ENCODE peak calls at places on chromosomes 5 and 9, in six cellular contexts. One of them, this sample, is unnamed.

GRCh38 chr5:179467441-179467840 is 82.9 kb upstream of the RUFY1 start:
- DNase-seq in lung: no peak
- DNase-seq in esophagus squamous epithelium: no peak
- DNase-seq in left lung: no peak
- DNase-seq in spleen: no peak
- DNase-seq in hepatocyte: no peak
- DNase-seq in this sample: no peak

GRCh38 chr9:37187713-37188439 is 67.5 kb downstream of the ZCCHC7 start:
- DNase-seq in lung: no peak
- DNase-seq in esophagus squamous epithelium: no peak
- DNase-seq in left lung: no peak
- DNase-seq in spleen: no peak
- DNase-seq in hepatocyte: no peak
- DNase-seq in this sample: peak

GRCh38 chr5:67014957-67015400 is 181.6 kb downstream of the CD180 start:
- DNase-seq in lung: no peak
- DNase-seq in esophagus squamous epithelium: no peak
- DNase-seq in left lung: no peak
- DNase-seq in spleen: no peak
- DNase-seq in hepatocyte: no peak
- DNase-seq in this sample: no peak

GRCh38 chr9:122143296-122143695 is 16.3 kb downstream of the NDUFA8 start:
- DNase-seq in lung: no peak
- DNase-seq in esophagus squamous epithelium: no peak
- DNase-seq in left lung: no peak
- DNase-seq in spleen: no peak
- DNase-seq in hepatocyte: no peak
- DNase-seq in this sample: no peak

GRCh38 chr5:172156541-172156994 is 31.5 kb downstream of the STK10 start:
- DNase-seq in lung: no peak
- DNase-seq in esophagus squamous epithelium: no peak
- DNase-seq in left lung: no peak
- DNase-seq in spleen: peak
- DNase-seq in hepatocyte: no peak
- DNase-seq in this sample: no peak

GRCh38 chr5:14608169-14608568 is 26.6 kb downstream of the OTULINL start:
- DNase-seq in lung: no peak
- DNase-seq in esophagus squamous epithelium: no peak
- DNase-seq in left lung: no peak
- DNase-seq in spleen: no peak
- DNase-seq in hepatocyte: no peak
- DNase-seq in this sample: no peak

GRCh38 chr9:32292611-32293010 is 91.8 kb upstream of the ACO1 start:
- DNase-seq in lung: no peak
- DNase-seq in esophagus squamous epithelium: no peak
- DNase-seq in left lung: no peak
- DNase-seq in spleen: no peak
- DNase-seq in hepatocyte: no peak
- DNase-seq in this sample: no peak

GRCh38 chr9:81410201-81410600 is 279.1 kb downstream of the TLE1 start:
- DNase-seq in lung: no peak
- DNase-seq in esophagus squamous epithelium: no peak
- DNase-seq in left lung: no peak
- DNase-seq in spleen: no peak
- DNase-seq in hepatocyte: no peak
- DNase-seq in this sample: peak

GRCh38 chr5:95080456-95080855 is 204.4 kb downstream of the MCTP1 start:
- DNase-seq in lung: no peak
- DNase-seq in esophagus squamous epithelium: no peak
- DNase-seq in left lung: no peak
- DNase-seq in spleen: no peak
- DNase-seq in hepatocyte: no peak
- DNase-seq in this sample: no peak

GRCh38 chr5:74325866-74326265 is 314.7 kb downstream of the ENC1 start:
- DNase-seq in lung: no peak
- DNase-seq in esophagus squamous epithelium: no peak
- DNase-seq in left lung: no peak
- DNase-seq in spleen: no peak
- DNase-seq in hepatocyte: no peak
- DNase-seq in this sample: no peak

GRCh38 chr5:97009212-97009898 is 73.5 kb downstream of the LNPEP start:
- DNase-seq in lung: no peak
- DNase-seq in esophagus squamous epithelium: no peak
- DNase-seq in left lung: no peak
- DNase-seq in spleen: no peak
- DNase-seq in hepatocyte: no peak
- DNase-seq in this sample: no peak

GRCh38 chr5:124072570-124072969 is 560.6 kb downstream of the CSNK1G3 start:
- DNase-seq in lung: no peak
- DNase-seq in esophagus squamous epithelium: no peak
- DNase-seq in left lung: no peak
- DNase-seq in spleen: no peak
- DNase-seq in hepatocyte: no peak
- DNase-seq in this sample: no peak

GRCh38 chr9:34190996-34191892 is 12.4 kb downstream of the UBAP1 start:
- DNase-seq in lung: no peak
- DNase-seq in esophagus squamous epithelium: no peak
- DNase-seq in left lung: no peak
- DNase-seq in spleen: no peak
- DNase-seq in hepatocyte: peak
- DNase-seq in this sample: peak

GRCh38 chr9:127803507-127804352 is 1.0 kb downstream of the FPGS start:
- DNase-seq in lung: peak
- DNase-seq in esophagus squamous epithelium: no peak
- DNase-seq in left lung: peak
- DNase-seq in spleen: no peak
- DNase-seq in hepatocyte: no peak
- DNase-seq in this sample: peak

GRCh38 chr9:14926941-14927624 is 16.9 kb upstream of the FREM1 start:
- DNase-seq in lung: no peak
- DNase-seq in esophagus squamous epithelium: no peak
- DNase-seq in left lung: no peak
- DNase-seq in spleen: no peak
- DNase-seq in hepatocyte: no peak
- DNase-seq in this sample: no peak

GRCh38 chr9:4740623-4741364 is at the start of gene AK3:
- DNase-seq in lung: peak
- DNase-seq in esophagus squamous epithelium: peak
- DNase-seq in left lung: peak
- DNase-seq in spleen: peak
- DNase-seq in hepatocyte: peak
- DNase-seq in this sample: peak

GRCh38 chr5:151699071-151699901 is 12.6 kb upstream of the SPARC start:
- DNase-seq in lung: peak
- DNase-seq in esophagus squamous epithelium: no peak
- DNase-seq in left lung: no peak
- DNase-seq in spleen: no peak
- DNase-seq in hepatocyte: peak
- DNase-seq in this sample: peak

GRCh38 chr5:81344736-81345135 is 43.3 kb downstream of the ZCCHC9 start:
- DNase-seq in lung: no peak
- DNase-seq in esophagus squamous epithelium: no peak
- DNase-seq in left lung: no peak
- DNase-seq in spleen: no peak
- DNase-seq in hepatocyte: no peak
- DNase-seq in this sample: no peak

GRCh38 chr5:55427157-55427556 is 107.6 kb downstream of the PLPP1 start:
- DNase-seq in lung: no peak
- DNase-seq in esophagus squamous epithelium: no peak
- DNase-seq in left lung: no peak
- DNase-seq in spleen: no peak
- DNase-seq in hepatocyte: peak
- DNase-seq in this sample: peak

GRCh38 chr5:43110606-43111170 is 10.0 kb upstream of the ZNF131 start:
- DNase-seq in lung: no peak
- DNase-seq in esophagus squamous epithelium: no peak
- DNase-seq in left lung: no peak
- DNase-seq in spleen: no peak
- DNase-seq in hepatocyte: peak
- DNase-seq in this sample: no peak

GRCh38 chr9:89885156-89885555 is 280.3 kb downstream of the GADD45G start:
- DNase-seq in lung: no peak
- DNase-seq in esophagus squamous epithelium: no peak
- DNase-seq in left lung: no peak
- DNase-seq in spleen: peak
- DNase-seq in hepatocyte: no peak
- DNase-seq in this sample: no peak

GRCh38 chr5:103021310-103021709 is 98.6 kb downstream of the GIN1 start:
- DNase-seq in lung: no peak
- DNase-seq in esophagus squamous epithelium: no peak
- DNase-seq in left lung: no peak
- DNase-seq in spleen: no peak
- DNase-seq in hepatocyte: no peak
- DNase-seq in this sample: peak

GRCh38 chr9:115395511-115396021 is 277.6 kb upstream of the TNC start:
- DNase-seq in lung: no peak
- DNase-seq in esophagus squamous epithelium: no peak
- DNase-seq in left lung: no peak
- DNase-seq in spleen: no peak
- DNase-seq in hepatocyte: peak
- DNase-seq in this sample: no peak

GRCh38 chr5:138334867-138335447 is 3.1 kb upstream of the FAM53C start:
- DNase-seq in lung: no peak
- DNase-seq in esophagus squamous epithelium: no peak
- DNase-seq in left lung: no peak
- DNase-seq in spleen: no peak
- DNase-seq in hepatocyte: no peak
- DNase-seq in this sample: no peak

GRCh38 chr9:74521009-74521408 is 23.9 kb downstream of the RORB start:
- DNase-seq in lung: no peak
- DNase-seq in esophagus squamous epithelium: no peak
- DNase-seq in left lung: no peak
- DNase-seq in spleen: no peak
- DNase-seq in hepatocyte: no peak
- DNase-seq in this sample: peak

GRCh38 chr5:162154242-162154641 is 86.7 kb downstream of the GABRG2 start:
- DNase-seq in lung: no peak
- DNase-seq in esophagus squamous epithelium: no peak
- DNase-seq in left lung: no peak
- DNase-seq in spleen: no peak
- DNase-seq in hepatocyte: no peak
- DNase-seq in this sample: no peak

GRCh38 chr5:1856596-1857255 is 26.0 kb downstream of the IRX4 start:
- DNase-seq in lung: no peak
- DNase-seq in esophagus squamous epithelium: no peak
- DNase-seq in left lung: peak
- DNase-seq in spleen: no peak
- DNase-seq in hepatocyte: no peak
- DNase-seq in this sample: no peak

GRCh38 chr5:154501566-154501965 is 23.5 kb upstream of the HAND1 start:
- DNase-seq in lung: no peak
- DNase-seq in esophagus squamous epithelium: no peak
- DNase-seq in left lung: no peak
- DNase-seq in spleen: peak
- DNase-seq in hepatocyte: no peak
- DNase-seq in this sample: no peak

GRCh38 chr5:135242496-135243193 is 156.4 kb downstream of the MACROH2A1 start:
- DNase-seq in lung: no peak
- DNase-seq in esophagus squamous epithelium: no peak
- DNase-seq in left lung: no peak
- DNase-seq in spleen: no peak
- DNase-seq in hepatocyte: no peak
- DNase-seq in this sample: peak

GRCh38 chr9:36598281-36598680 is 25.6 kb downstream of the MELK start:
- DNase-seq in lung: no peak
- DNase-seq in esophagus squamous epithelium: no peak
- DNase-seq in left lung: no peak
- DNase-seq in spleen: no peak
- DNase-seq in hepatocyte: no peak
- DNase-seq in this sample: no peak

GRCh38 chr5:113292535-113292934 is 142.3 kb downstream of the TSSK1B start:
- DNase-seq in lung: no peak
- DNase-seq in esophagus squamous epithelium: no peak
- DNase-seq in left lung: no peak
- DNase-seq in spleen: no peak
- DNase-seq in hepatocyte: peak
- DNase-seq in this sample: no peak

GRCh38 chr5:31464081-31464480 is 67.8 kb downstream of the DROSHA start:
- DNase-seq in lung: no peak
- DNase-seq in esophagus squamous epithelium: no peak
- DNase-seq in left lung: no peak
- DNase-seq in spleen: no peak
- DNase-seq in hepatocyte: no peak
- DNase-seq in this sample: no peak

GRCh38 chr5:28408186-28408585 is 1369.8 kb upstream of the CDH9 start:
- DNase-seq in lung: no peak
- DNase-seq in esophagus squamous epithelium: no peak
- DNase-seq in left lung: no peak
- DNase-seq in spleen: no peak
- DNase-seq in hepatocyte: no peak
- DNase-seq in this sample: peak

DNA sequence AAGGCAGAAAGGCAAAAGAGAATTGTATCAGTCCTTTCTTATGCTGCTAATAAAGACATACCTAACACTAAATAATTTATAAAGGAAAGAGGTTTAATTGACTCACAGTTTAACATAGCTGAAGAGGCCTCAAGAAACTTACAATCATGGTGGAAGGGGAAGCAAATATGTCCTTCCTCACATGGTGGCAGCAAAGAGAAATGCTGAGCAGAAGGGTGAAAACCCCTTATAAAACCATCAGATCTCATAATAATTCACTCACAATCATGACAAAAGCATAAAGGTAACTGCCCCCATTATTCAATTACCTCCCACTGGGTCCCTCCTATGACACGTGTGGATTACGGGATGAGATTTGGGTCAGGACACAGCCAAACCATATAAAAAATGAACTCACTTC is 312.5 kb upstream of the PTGER4 start:
- DNase-seq in lung: no peak
- DNase-seq in esophagus squamous epithelium: no peak
- DNase-seq in left lung: no peak
- DNase-seq in spleen: no peak
- DNase-seq in hepatocyte: no peak
- DNase-seq in this sample: no peak
- TF ChIP-seq CTCF in lung: no peak
- TF ChIP-seq CTCF in esophagus squamous epithelium: no peak
- TF ChIP-seq CTCF in left lung: no peak
- TF ChIP-seq CTCF in spleen: no peak
- TF ChIP-seq CTCF in hepatocyte: peak
- TF ChIP-seq CTCF in this sample: peak

GRCh38 chr5:125200842-125201373 is 454.5 kb upstream of the ZNF608 start:
- DNase-seq in lung: no peak
- DNase-seq in esophagus squamous epithelium: no peak
- DNase-seq in left lung: no peak
- DNase-seq in spleen: no peak
- DNase-seq in hepatocyte: no peak
- DNase-seq in this sample: no peak
- H3K4me3 ChIP-seq in lung: no peak
- H3K4me3 ChIP-seq in esophagus squamous epithelium: peak
- H3K4me3 ChIP-seq in left lung: no peak
- H3K4me3 ChIP-seq in spleen: peak
- H3K4me3 ChIP-seq in hepatocyte: no peak
- H3K4me3 ChIP-seq in this sample: peak

GRCh38 chr5:32585446-32586250 is at the start of gene SUB1:
- DNase-seq in lung: peak
- DNase-seq in esophagus squamous epithelium: peak
- DNase-seq in left lung: peak
- DNase-seq in spleen: peak
- DNase-seq in hepatocyte: peak
- DNase-seq in this sample: peak
- TF ChIP-seq CTCF in lung: no peak
- TF ChIP-seq CTCF in esophagus squamous epithelium: no peak
- TF ChIP-seq CTCF in left lung: no peak
- TF ChIP-seq CTCF in spleen: no peak
- TF ChIP-seq CTCF in hepatocyte: peak
- TF ChIP-seq CTCF in this sample: peak

GRCh38 chr5:176817369-176817841 is 7.0 kb downstream of the UNC5A start:
- DNase-seq in lung: no peak
- DNase-seq in esophagus squamous epithelium: no peak
- DNase-seq in left lung: no peak
- DNase-seq in spleen: no peak
- DNase-seq in hepatocyte: peak
- DNase-seq in this sample: no peak
- H3K4me3 ChIP-seq in lung: no peak
- H3K4me3 ChIP-seq in esophagus squamous epithelium: peak
- H3K4me3 ChIP-seq in left lung: peak
- H3K4me3 ChIP-seq in spleen: peak
- H3K4me3 ChIP-seq in hepatocyte: peak
- H3K4me3 ChIP-seq in this sample: no peak

This sample was measured in astrocyte of the spinal cord.